ENCODE peak calls at places on chromosomes 7 and 10, in six cellular contexts. One of them, this sample, is unnamed. For H3K79me1, the result is how much of the 10 kb centered on the place peaks cover.

GRCh38 chr7:16086743-16087142 is 334.6 kb downstream of the CRPPA start:
- DNase-seq in IMR-90: no peak
- DNase-seq in H1: no peak
- DNase-seq in H9: no peak
- DNase-seq in mesenchymal stem cell: no peak
- DNase-seq in mesendoderm: no peak
- DNase-seq in this sample: no peak

GRCh38 chr7:27689045-27689877 is 26.6 kb upstream of the HIBADH start:
- DNase-seq in H1: peak
- DNase-seq in H9: peak
- DNase-seq in IMR-90: peak
- DNase-seq in mesendoderm: peak
- DNase-seq in mesenchymal stem cell: peak
- DNase-seq in this sample: peak

GRCh38 chr7:123096434-123096833 is 100.9 kb upstream of the TAS2R16 start:
- DNase-seq in IMR-90: no peak
- DNase-seq in mesenchymal stem cell: no peak
- DNase-seq in H1: no peak
- DNase-seq in H9: no peak
- DNase-seq in mesendoderm: no peak
- DNase-seq in this sample: no peak

GRCh38 chr7:2134740-2135139 is 98.0 kb downstream of the MAD1L1 start:
- DNase-seq in mesendoderm: no peak
- DNase-seq in IMR-90: no peak
- DNase-seq in H9: no peak
- DNase-seq in mesenchymal stem cell: no peak
- DNase-seq in H1: no peak
- DNase-seq in this sample: no peak

GRCh38 chr7:141654551-141654950 is 47.4 kb downstream of the DENND11 start:
- DNase-seq in mesendoderm: peak
- DNase-seq in mesenchymal stem cell: peak
- DNase-seq in H1: no peak
- DNase-seq in H9: peak
- DNase-seq in IMR-90: peak
- DNase-seq in this sample: peak

GRCh38 chr7:32179567-32179966 is 109.4 kb upstream of the PDE1C start:
- DNase-seq in H1: no peak
- DNase-seq in mesenchymal stem cell: peak
- DNase-seq in mesendoderm: no peak
- DNase-seq in IMR-90: peak
- DNase-seq in H9: no peak
- DNase-seq in this sample: no peak

GRCh38 chr10:120749032-120749431 is 102.1 kb upstream of the WDR11 start:
- DNase-seq in IMR-90: no peak
- DNase-seq in H9: no peak
- DNase-seq in mesenchymal stem cell: no peak
- DNase-seq in mesendoderm: no peak
- DNase-seq in H1: no peak
- DNase-seq in this sample: no peak

GRCh38 chr10:12484945-12485805 is 135.8 kb downstream of the CAMK1D start:
- DNase-seq in H9: peak
- DNase-seq in mesendoderm: peak
- DNase-seq in H1: peak
- DNase-seq in mesenchymal stem cell: no peak
- DNase-seq in IMR-90: no peak
- DNase-seq in this sample: no peak

GRCh38 chr7:4123823-4124222 is 558.3 kb upstream of the FOXK1 start:
- DNase-seq in IMR-90: peak
- DNase-seq in mesenchymal stem cell: peak
- DNase-seq in H9: no peak
- DNase-seq in H1: no peak
- DNase-seq in mesendoderm: no peak
- DNase-seq in this sample: no peak

GRCh38 chr7:158824028-158824427 is 5.3 kb downstream of the ESYT2 start:
- DNase-seq in H1: no peak
- DNase-seq in mesenchymal stem cell: no peak
- DNase-seq in H9: no peak
- DNase-seq in IMR-90: no peak
- DNase-seq in mesendoderm: no peak
- DNase-seq in this sample: no peak

GRCh38 chr10:35803046-35803445 is 160.9 kb upstream of the FZD8 start:
- DNase-seq in mesendoderm: peak
- DNase-seq in H1: no peak
- DNase-seq in mesenchymal stem cell: no peak
- DNase-seq in IMR-90: no peak
- DNase-seq in H9: no peak
- DNase-seq in this sample: no peak

GRCh38 chr10:18456984-18457383 is 194.4 kb downstream of the NSUN6 start:
- DNase-seq in mesendoderm: no peak
- DNase-seq in H1: no peak
- DNase-seq in H9: no peak
- DNase-seq in mesenchymal stem cell: no peak
- DNase-seq in IMR-90: no peak
- DNase-seq in this sample: no peak

GRCh38 chr10:69797959-69798358 is 3.7 kb upstream of the COL13A1 start:
- DNase-seq in H9: no peak
- DNase-seq in mesendoderm: no peak
- DNase-seq in IMR-90: no peak
- DNase-seq in H1: no peak
- DNase-seq in mesenchymal stem cell: no peak
- DNase-seq in this sample: no peak

GRCh38 chr10:120495226-120495625 is 38.2 kb downstream of the PLPP4 start:
- DNase-seq in H9: no peak
- DNase-seq in mesenchymal stem cell: peak
- DNase-seq in H1: no peak
- DNase-seq in IMR-90: no peak
- DNase-seq in mesendoderm: no peak
- DNase-seq in this sample: no peak

GRCh38 chr10:90890347-90890746 is 18.6 kb downstream of the RPP30 start:
- DNase-seq in mesendoderm: no peak
- DNase-seq in mesenchymal stem cell: no peak
- DNase-seq in IMR-90: peak
- DNase-seq in H1: no peak
- DNase-seq in H9: no peak
- DNase-seq in this sample: no peak

GRCh38 chr10:91944880-91945630 is 21.5 kb downstream of the BTAF1 start:
- DNase-seq in H1: no peak
- DNase-seq in mesendoderm: no peak
- DNase-seq in IMR-90: peak
- DNase-seq in mesenchymal stem cell: peak
- DNase-seq in H9: no peak
- DNase-seq in this sample: no peak

GRCh38 chr10:28360175-28360574 is 57.3 kb upstream of the MPP7 start:
- DNase-seq in IMR-90: no peak
- DNase-seq in mesenchymal stem cell: no peak
- DNase-seq in H1: no peak
- DNase-seq in H9: no peak
- DNase-seq in mesendoderm: no peak
- DNase-seq in this sample: no peak

GRCh38 chr7:151838861-151839381 is 38.0 kb downstream of the PRKAG2 start:
- DNase-seq in mesendoderm: no peak
- DNase-seq in H1: no peak
- DNase-seq in H9: no peak
- DNase-seq in mesenchymal stem cell: no peak
- DNase-seq in IMR-90: no peak
- DNase-seq in this sample: no peak

GRCh38 chr10:117563780-117564179 is 21.2 kb downstream of the EMX2 start:
- DNase-seq in H1: no peak
- DNase-seq in mesendoderm: no peak
- DNase-seq in mesenchymal stem cell: no peak
- DNase-seq in H9: no peak
- DNase-seq in IMR-90: no peak
- DNase-seq in this sample: no peak

GRCh38 chr7:22563115-22563514 is 63.1 kb upstream of the STEAP1B start:
- DNase-seq in mesendoderm: no peak
- DNase-seq in mesenchymal stem cell: peak
- DNase-seq in H9: no peak
- DNase-seq in IMR-90: peak
- DNase-seq in H1: no peak
- DNase-seq in this sample: no peak

GRCh38 chr7:30225863-30226361 is 58.5 kb upstream of the ZNRF2 start:
- DNase-seq in H9: no peak
- DNase-seq in IMR-90: peak
- DNase-seq in mesenchymal stem cell: peak
- DNase-seq in H1: no peak
- DNase-seq in mesendoderm: no peak
- DNase-seq in this sample: no peak

GRCh38 chr7:105084581-105084980 is 70.6 kb downstream of the KMT2E start:
- DNase-seq in mesendoderm: no peak
- DNase-seq in mesenchymal stem cell: no peak
- DNase-seq in IMR-90: no peak
- DNase-seq in H1: no peak
- DNase-seq in H9: no peak
- DNase-seq in this sample: no peak

GRCh38 chr10:129171816-129172215 is 295.2 kb upstream of the MGMT start:
- DNase-seq in mesendoderm: no peak
- DNase-seq in H1: no peak
- DNase-seq in H9: no peak
- DNase-seq in IMR-90: no peak
- DNase-seq in mesenchymal stem cell: no peak
- DNase-seq in this sample: no peak

GRCh38 chr10:129169115-129169514 is 297.9 kb upstream of the MGMT start:
- DNase-seq in H1: no peak
- DNase-seq in mesendoderm: no peak
- DNase-seq in mesenchymal stem cell: no peak
- DNase-seq in H9: no peak
- DNase-seq in IMR-90: no peak
- DNase-seq in this sample: no peak

GRCh38 chr10:129168660-129169059 is 298.4 kb upstream of the MGMT start:
- DNase-seq in mesenchymal stem cell: no peak
- DNase-seq in IMR-90: no peak
- DNase-seq in mesendoderm: no peak
- DNase-seq in H9: no peak
- DNase-seq in H1: no peak
- DNase-seq in this sample: no peak

GRCh38 chr10:129174167-129175014 is 292.6 kb upstream of the MGMT start:
- DNase-seq in mesendoderm: no peak
- DNase-seq in mesenchymal stem cell: no peak
- DNase-seq in IMR-90: no peak
- DNase-seq in H9: no peak
- DNase-seq in H1: no peak
- DNase-seq in this sample: no peak
- H3K9ac ChIP-seq in mesendoderm: no peak
- H3K9ac ChIP-seq in mesenchymal stem cell: no peak
- H3K9ac ChIP-seq in IMR-90: no peak
- H3K9ac ChIP-seq in H9: no peak
- H3K9ac ChIP-seq in H1: no peak
- H3K9ac ChIP-seq in this sample: no peak

GRCh38 chr10:8055420-8056349 is 1.2 kb downstream of the GATA3 start:
- DNase-seq in mesendoderm: no peak
- DNase-seq in mesenchymal stem cell: no peak
- DNase-seq in H9: no peak
- DNase-seq in H1: peak
- DNase-seq in IMR-90: no peak
- DNase-seq in this sample: peak

GRCh38 chr10:8058274-8059111 is 4.0 kb downstream of the GATA3 start:
- DNase-seq in mesendoderm: no peak
- DNase-seq in H9: peak
- DNase-seq in IMR-90: no peak
- DNase-seq in H1: peak
- DNase-seq in mesenchymal stem cell: no peak
- DNase-seq in this sample: no peak

GRCh38 chr10:8057636-8058273 is 3.3 kb downstream of the GATA3 start:
- DNase-seq in H9: no peak
- DNase-seq in mesendoderm: peak
- DNase-seq in H1: peak
- DNase-seq in IMR-90: no peak
- DNase-seq in mesenchymal stem cell: peak
- DNase-seq in this sample: peak

GRCh38 chr10:8056378-8056777 is 1.9 kb downstream of the GATA3 start:
- DNase-seq in IMR-90: no peak
- DNase-seq in H1: peak
- DNase-seq in H9: no peak
- DNase-seq in mesenchymal stem cell: no peak
- DNase-seq in mesendoderm: no peak
- DNase-seq in this sample: peak

DNA sequence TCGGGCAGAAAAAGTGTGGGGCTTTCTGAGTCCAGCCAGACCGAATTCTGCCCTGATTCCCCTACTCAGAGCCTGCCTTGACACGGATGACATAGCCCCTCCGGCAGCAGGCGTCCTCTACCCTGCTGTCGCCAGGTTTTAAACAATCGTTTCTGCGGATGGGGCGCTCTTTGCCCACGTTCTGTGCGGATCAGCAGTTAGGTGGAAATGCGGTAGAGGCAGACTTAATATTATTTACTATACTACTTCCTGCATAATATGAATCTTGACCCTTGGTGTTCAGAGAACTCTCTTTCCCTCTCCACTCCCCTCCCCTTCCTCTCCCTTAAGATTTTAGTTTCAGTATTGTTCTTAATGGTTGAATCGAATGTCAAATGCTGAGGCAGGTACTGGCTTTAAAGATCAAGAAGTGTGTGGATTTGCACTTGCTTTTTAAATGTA is 2.4 kb downstream of the GATA3 start:
- DNase-seq in H1: no peak
- DNase-seq in mesenchymal stem cell: peak
- DNase-seq in H9: no peak
- DNase-seq in mesendoderm: no peak
- DNase-seq in IMR-90: no peak
- DNase-seq in this sample: peak
- H3K79me1 ChIP-seq in H1: under half
- H3K79me1 ChIP-seq in mesenchymal stem cell: under half
- H3K79me1 ChIP-seq in H9: under half
- H3K79me1 ChIP-seq in mesendoderm: under half
- H3K79me1 ChIP-seq in IMR-90: under half
- H3K79me1 ChIP-seq in this sample: under half

DNA sequence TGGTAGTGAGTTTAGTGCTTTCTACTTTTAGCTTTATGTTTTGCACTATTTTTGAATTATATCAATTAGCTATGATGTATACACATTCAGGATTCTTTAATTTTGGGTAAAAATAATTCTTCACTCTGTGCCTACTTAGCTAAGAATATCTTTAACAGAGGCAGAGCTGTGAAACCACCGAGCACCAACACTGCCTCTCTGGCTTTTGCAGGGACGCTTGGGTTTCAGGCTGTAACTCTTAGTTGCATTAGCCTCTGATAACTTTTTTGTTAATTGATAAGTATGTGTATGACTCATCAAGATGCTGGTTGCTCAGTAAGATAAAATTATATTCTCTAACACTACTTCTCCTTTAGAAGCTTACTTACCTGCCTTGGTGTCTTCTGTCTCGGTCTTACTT is 738.3 kb downstream of the AUTS2 start:
- DNase-seq in mesenchymal stem cell: no peak
- DNase-seq in H1: no peak
- DNase-seq in H9: no peak
- DNase-seq in IMR-90: no peak
- DNase-seq in mesendoderm: no peak
- DNase-seq in this sample: no peak
- H2BK15ac ChIP-seq in mesenchymal stem cell: no peak
- H2BK15ac ChIP-seq in H1: no peak
- H2BK15ac ChIP-seq in H9: no peak
- H2BK15ac ChIP-seq in IMR-90: no peak
- H2BK15ac ChIP-seq in mesendoderm: no peak
- H2BK15ac ChIP-seq in this sample: no peak

DNA sequence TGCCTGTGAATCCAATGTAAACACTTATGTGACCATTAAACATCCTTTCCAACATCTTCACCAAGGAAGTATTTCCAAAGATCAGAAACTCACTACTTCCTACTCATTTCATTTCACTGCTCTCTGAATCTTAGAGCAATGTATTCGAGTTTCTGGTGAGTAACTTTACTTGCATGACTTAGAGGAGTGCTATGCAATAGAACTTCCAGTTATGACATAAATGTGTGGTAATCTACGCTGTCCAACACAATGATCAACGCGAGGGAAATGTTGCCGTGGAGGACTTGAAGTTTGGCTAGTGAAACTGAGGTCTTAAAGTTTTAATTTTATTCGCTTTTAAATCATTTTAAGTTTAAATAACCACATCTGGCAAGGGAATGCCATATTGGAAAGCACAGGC is 1326.3 kb downstream of the XPNPEP1 start:
- DNase-seq in H9: no peak
- DNase-seq in H1: no peak
- DNase-seq in mesendoderm: no peak
- DNase-seq in IMR-90: no peak
- DNase-seq in mesenchymal stem cell: peak
- DNase-seq in this sample: no peak
- H3K9ac ChIP-seq in H9: no peak
- H3K9ac ChIP-seq in H1: no peak
- H3K9ac ChIP-seq in mesendoderm: no peak
- H3K9ac ChIP-seq in IMR-90: no peak
- H3K9ac ChIP-seq in mesenchymal stem cell: peak
- H3K9ac ChIP-seq in this sample: no peak